ENCODE peak calls at places on chromosomes 2 and 18, in four cellular contexts. One of them, this sample, is unnamed.

GRCh38 chr2:77910136-77910535 is 388.0 kb upstream of the LRRTM4 start:
- DNase-seq in psoas muscle: no peak
- DNase-seq in iPS DF 6.9: no peak
- DNase-seq in NCI-H1930: no peak
- DNase-seq in this sample: no peak

GRCh38 chr18:12317664-12318333 is 9.8 kb downstream of the TUBB6 start:
- DNase-seq in NCI-H1930: no peak
- DNase-seq in psoas muscle: no peak
- DNase-seq in iPS DF 6.9: no peak
- DNase-seq in this sample: no peak

GRCh38 chr2:66346241-66346664 is 88.7 kb upstream of the MEIS1 start:
- DNase-seq in psoas muscle: no peak
- DNase-seq in NCI-H1930: no peak
- DNase-seq in iPS DF 6.9: no peak
- DNase-seq in this sample: no peak

GRCh38 chr2:229340086-229340760 is 69.1 kb upstream of the PID1 start:
- DNase-seq in psoas muscle: no peak
- DNase-seq in NCI-H1930: no peak
- DNase-seq in iPS DF 6.9: no peak
- DNase-seq in this sample: no peak

GRCh38 chr2:7190587-7191320 is 273.5 kb downstream of the RNF144A start:
- DNase-seq in iPS DF 6.9: no peak
- DNase-seq in NCI-H1930: no peak
- DNase-seq in psoas muscle: no peak
- DNase-seq in this sample: no peak

GRCh38 chr2:236338495-236339184 is 74.4 kb upstream of the ASB18 start:
- DNase-seq in iPS DF 6.9: no peak
- DNase-seq in psoas muscle: no peak
- DNase-seq in NCI-H1930: no peak
- DNase-seq in this sample: no peak

GRCh38 chr2:64492821-64493220 is 31.3 kb upstream of the AFTPH start:
- DNase-seq in iPS DF 6.9: no peak
- DNase-seq in NCI-H1930: no peak
- DNase-seq in psoas muscle: no peak
- DNase-seq in this sample: no peak

GRCh38 chr2:105890856-105891255 is 146.1 kb downstream of the NCK2 start:
- DNase-seq in psoas muscle: no peak
- DNase-seq in iPS DF 6.9: no peak
- DNase-seq in NCI-H1930: no peak
- DNase-seq in this sample: no peak

GRCh38 chr2:200247494-200247893 is 59.0 kb upstream of the SPATS2L start:
- DNase-seq in NCI-H1930: no peak
- DNase-seq in iPS DF 6.9: no peak
- DNase-seq in psoas muscle: no peak
- DNase-seq in this sample: no peak

This sample was measured in NCI-H1048.